ENCODE peak calls at places on chromosomes 3 and 15, in four cellular contexts. Q is NCI-H446, I is body of pancreas, J is LoVo. L is an unnamed sample.

GRCh38 chr3:18033581-18033980 is 291.1 kb upstream of the TBC1D5 start:
- DNase-seq in J (no peak), Q (no peak), I (no peak), L (no peak)

GRCh38 chr3:179837374-179837773 is 184.5 kb downstream of the USP13 start:
- DNase-seq in I (no peak), Q (no peak), J (no peak), L (no peak)

GRCh38 chr3:73542127-73542526 is 82.6 kb downstream of the PDZRN3 start:
- DNase-seq in I (peak), J (no peak), Q (no peak), L (no peak)

GRCh38 chr3:170614214-170614966 is 28.5 kb upstream of the SLC7A14 start:
- DNase-seq in I (peak), J (peak), Q (peak), L (no peak)

GRCh38 chr15:64455951-64456350 is 4.4 kb upstream of the ZNF609 start:
- DNase-seq in I (peak), J (no peak), Q (no peak), L (no peak)

GRCh38 chr3:196969001-196969659 is 497 bp upstream of the PIGZ start:
- DNase-seq in Q (no peak), J (no peak), I (peak), L (no peak)

GRCh38 chr3:2099028-2099671 is 484 bp downstream of the CNTN4 start:
- DNase-seq in I (peak), Q (no peak), J (no peak), L (no peak)

GRCh38 chr15:72155021-72155621 is 36.9 kb downstream of the SENP8 start:
- DNase-seq in Q (peak), I (peak), J (peak), L (peak)

GRCh38 chr3:15795563-15796308 is 2.0 kb downstream of the ANKRD28 start:
- DNase-seq in J (no peak), Q (no peak), I (no peak), L (no peak)

GRCh38 chr3:55629432-55629831 is 142.3 kb upstream of the WNT5A start:
- DNase-seq in I (peak), J (peak), Q (no peak), L (no peak)

GRCh38 chr3:161991901-161992300 is 495.3 kb downstream of the OTOL1 start:
- DNase-seq in J (no peak), I (no peak), Q (no peak), L (no peak)

GRCh38 chr3:87426916-87427315 is 150.5 kb upstream of the POU1F1 start:
- DNase-seq in I (no peak), J (no peak), Q (no peak), L (no peak)

L was measured in hypothalamus.